ENCODE peak calls at places on chromosomes 12 and 14, in four cellular contexts. U is HEK293T, Q is HepG2, M is K562. O is an unnamed sample.

GRCh38 chr14:61296707-61297502 is 15.8 kb upstream of the TMEM30B start:
- DNase-seq in U (peak), Q (peak), M (no peak), O (no peak)

GRCh38 chr12:56522486-56523193 is 1.0 kb downstream of the RBMS2 start:
- DNase-seq in U (no peak), Q (no peak), M (peak), O (no peak)

GRCh38 chr12:132610051-132610759 is at the start of gene LRCOL1:
- DNase-seq in U (no peak), Q (no peak), M (no peak), O (no peak)

GRCh38 chr12:122437656-122438121 is 15.2 kb upstream of the CLIP1 start:
- DNase-seq in U (no peak), Q (no peak), M (no peak), O (no peak)

GRCh38 chr12:54184024-54184805 is 4.6 kb downstream of the SMUG1 start:
- DNase-seq in U (no peak), Q (no peak), M (no peak), O (no peak)

GRCh38 chr14:65179918-65180724 is 77.8 kb upstream of the MAX start:
- DNase-seq in U (no peak), Q (no peak), M (no peak), O (no peak)

GRCh38 chr12:92185052-92185451 is 39.4 kb upstream of the BTG1 start:
- DNase-seq in U (no peak), Q (no peak), M (no peak), O (no peak)

GRCh38 chr12:132470417-132470816 is 19.5 kb upstream of the FBRSL1 start:
- DNase-seq in U (no peak), Q (no peak), M (no peak), O (no peak)

GRCh38 chr14:32825058-32825457 is 113.6 kb upstream of the NPAS3 start:
- DNase-seq in U (no peak), Q (no peak), M (no peak), O (no peak)

GRCh38 chr14:29805415-29806123 is 122.1 kb downstream of the PRKD1 start:
- DNase-seq in U (peak), Q (no peak), M (peak), O (no peak)

GRCh38 chr12:64514456-64514855 is 62.5 kb downstream of the TBK1 start:
- DNase-seq in U (no peak), Q (no peak), M (no peak), O (no peak)

GRCh38 chr14:59631237-59631636 is 54.6 kb upstream of the CCDC175 start:
- DNase-seq in U (peak), Q (peak), M (peak), O (peak)

GRCh38 chr14:61322799-61323290 is 1.5 kb downstream of the PRKCH start:
- DNase-seq in U (no peak), Q (no peak), M (no peak), O (no peak)

GRCh38 chr12:75349946-75350345 is 15.5 kb downstream of the GLIPR1L1 start:
- DNase-seq in U (no peak), Q (no peak), M (no peak), O (no peak)

GRCh38 chr12:1171657-1172056 is 180.6 kb downstream of the ERC1 start:
- DNase-seq in U (peak), Q (no peak), M (no peak), O (no peak)

GRCh38 chr14:69092840-69093422 is 60.0 kb downstream of the DCAF5 start:
- DNase-seq in U (no peak), Q (no peak), M (no peak), O (no peak)

GRCh38 chr14:69096766-69097475 is 56.0 kb downstream of the DCAF5 start:
- DNase-seq in U (no peak), Q (no peak), M (no peak), O (no peak)

GRCh38 chr14:69091695-69092094 is 61.2 kb downstream of the DCAF5 start:
- DNase-seq in U (no peak), Q (no peak), M (no peak), O (no peak)

GRCh38 chr14:69094481-69094880 is 58.4 kb downstream of the DCAF5 start:
- DNase-seq in U (no peak), Q (no peak), M (peak), O (no peak)

DNA sequence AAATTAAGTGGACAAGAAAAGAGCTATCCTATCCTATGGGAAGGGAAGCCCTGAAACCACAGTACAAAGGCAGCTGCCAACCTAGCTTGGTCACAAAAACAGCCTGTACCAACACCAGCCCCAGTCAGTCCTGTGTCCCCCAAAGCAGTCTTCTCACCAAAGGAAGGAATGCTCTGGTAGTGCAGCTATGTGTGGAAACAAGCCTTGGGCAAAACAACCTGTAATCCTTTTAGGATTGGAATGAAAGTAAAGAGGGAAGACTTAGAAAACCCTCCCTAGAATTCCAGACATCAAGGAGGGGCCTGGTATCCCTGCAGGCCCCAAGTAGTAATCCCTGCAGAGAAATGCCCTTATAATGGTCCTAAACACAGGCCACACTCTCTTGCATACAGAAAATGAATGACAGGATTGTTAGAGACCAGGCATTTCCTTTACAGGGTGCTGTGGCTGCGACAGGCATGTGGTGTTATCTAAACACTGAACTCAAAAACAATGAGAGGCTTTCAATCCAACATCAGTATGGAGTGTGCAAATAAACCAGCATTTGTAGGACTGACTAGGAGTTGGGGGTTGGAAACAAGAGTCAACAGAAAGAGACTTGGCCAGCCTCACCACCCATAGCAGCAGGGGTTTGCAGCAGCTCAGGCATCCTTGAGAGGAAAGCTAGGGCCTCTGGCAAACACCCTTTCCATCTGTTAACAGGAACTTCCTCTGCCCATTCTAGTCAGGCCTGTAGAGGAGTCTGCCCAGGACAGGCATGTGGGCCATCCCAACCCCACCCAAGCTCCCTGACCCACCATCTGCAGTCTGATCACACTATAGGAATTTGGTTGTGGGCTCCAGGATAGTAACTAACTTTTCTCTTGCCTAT is 59.1 kb downstream of the DCAF5 start:
- DNase-seq in U (no peak), Q (peak), M (no peak), O (no peak)
- TF ChIP-seq ELF4 in U (no peak), Q (peak), M (no peak), O (no peak)

DNA sequence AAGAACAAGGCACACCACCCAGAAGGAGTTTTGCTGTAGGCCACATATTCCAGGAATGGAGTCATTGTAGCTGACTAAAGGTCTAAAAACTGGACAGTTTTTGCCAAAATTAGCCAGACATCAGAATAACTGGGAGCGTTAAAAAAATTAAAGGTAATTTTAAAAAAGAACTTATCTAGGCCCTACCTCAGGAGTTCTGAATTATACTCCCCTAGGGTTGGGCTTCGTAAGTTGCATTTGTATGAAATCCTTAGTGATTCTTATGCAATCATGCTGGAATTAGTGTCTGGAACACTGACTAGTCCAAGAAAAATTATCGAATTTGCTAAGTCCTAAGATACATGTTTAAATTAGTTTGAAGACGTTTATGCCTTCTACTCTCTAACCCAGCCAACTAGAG is 987.6 kb downstream of the GALC start:
- DNase-seq in U (no peak), Q (no peak), M (no peak), O (no peak)
- TF ChIP-seq ELF4 in U (no peak), Q (no peak), M (no peak), O (no peak)

DNA sequence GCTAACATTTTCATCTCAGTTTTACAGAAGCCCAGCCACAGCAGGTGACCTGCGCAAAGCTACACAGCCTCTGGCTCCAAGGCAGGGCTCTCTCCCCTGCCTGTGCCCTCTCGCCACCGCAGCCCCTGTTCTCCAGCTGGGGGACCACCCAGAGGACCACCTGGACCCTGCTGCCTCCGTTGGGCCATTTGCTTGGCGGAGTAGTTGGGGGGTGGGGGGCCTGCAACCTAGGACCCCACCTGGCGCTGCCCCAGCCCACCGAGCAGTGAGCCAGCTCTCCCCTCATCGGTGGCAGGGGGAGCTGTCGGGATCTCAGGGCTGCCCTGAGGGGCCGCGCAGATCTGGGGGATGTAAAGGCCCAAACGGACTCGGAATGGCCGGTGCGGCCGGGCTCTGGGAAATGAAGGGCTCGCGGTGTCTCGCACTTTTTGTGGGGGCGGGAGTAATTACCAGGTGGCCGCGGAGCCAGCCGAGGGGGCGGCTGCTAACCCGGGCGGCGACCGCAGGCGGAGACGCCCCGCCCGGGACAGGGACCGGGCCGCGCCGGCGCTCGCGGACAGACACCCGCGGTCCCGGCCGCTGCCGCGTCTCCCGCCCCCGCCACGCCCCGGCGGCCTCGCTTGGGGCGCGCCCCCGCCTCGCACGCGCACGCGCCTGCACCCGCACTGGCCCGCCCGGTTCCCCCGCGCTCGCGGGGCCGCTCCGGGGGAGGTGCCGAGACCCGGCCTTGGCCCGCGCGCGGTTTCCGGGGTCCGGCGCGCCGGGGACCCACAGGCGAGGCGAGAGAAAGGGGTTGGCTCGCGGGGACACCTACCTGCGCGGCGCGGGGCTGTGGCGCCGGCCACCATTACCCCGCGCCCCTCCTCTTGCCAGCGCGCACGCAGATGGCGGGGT is 8.6 kb upstream of the GPR68 start:
- DNase-seq in U (peak), Q (no peak), M (peak), O (peak)
- TF ChIP-seq ELF4 in U (no peak), Q (no peak), M (no peak), O (no peak)

DNA sequence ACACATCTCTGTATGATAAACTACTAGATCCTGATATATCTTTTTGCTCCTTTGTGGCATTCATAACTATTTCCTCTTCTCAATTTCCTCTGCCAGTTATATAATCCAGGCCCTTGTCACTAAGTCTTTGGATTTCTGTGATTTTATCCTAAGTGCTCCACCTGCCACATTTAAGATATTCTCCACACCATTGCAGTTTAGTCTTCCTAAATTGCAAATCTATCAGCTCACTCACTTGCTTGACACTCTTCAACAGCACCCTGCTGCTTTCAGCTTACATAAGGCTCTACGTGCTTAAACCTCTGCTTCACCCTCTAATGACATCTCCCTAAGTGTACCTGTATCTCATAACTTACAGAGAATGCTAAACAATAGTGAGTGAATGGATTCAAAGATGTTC is 1032.2 kb upstream of the SEL1L start:
- DNase-seq in U (no peak), Q (no peak), M (no peak), O (no peak)
- TF ChIP-seq ELF4 in U (no peak), Q (no peak), M (no peak), O (no peak)

GRCh38 chr12:46891306-46891705 is 65.5 kb upstream of the SLC38A4 start:
- DNase-seq in U (no peak), Q (no peak), M (no peak), O (no peak)
- TF ChIP-seq ELF4 in U (no peak), Q (no peak), M (no peak), O (no peak)

DNA sequence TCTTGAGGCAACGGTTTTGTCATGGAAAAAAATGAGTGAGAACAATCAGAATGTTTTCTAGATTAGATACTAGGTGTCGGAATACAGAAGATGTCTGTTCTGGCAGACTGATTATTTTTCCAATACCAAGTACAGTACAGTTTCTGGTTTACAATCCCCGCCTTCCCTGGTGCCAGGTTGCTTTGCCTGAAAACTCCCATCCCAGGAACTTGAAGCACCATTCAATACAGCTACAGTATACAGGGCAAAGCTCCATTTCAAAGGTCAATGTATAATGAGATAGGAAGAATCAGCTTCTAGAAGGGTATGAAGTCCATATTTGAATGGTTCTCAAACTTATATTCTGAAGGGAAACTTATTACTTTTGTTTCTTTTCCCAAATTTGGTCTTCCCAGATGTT is 237.9 kb upstream of the ATP2B1 start:
- DNase-seq in U (no peak), Q (no peak), M (no peak), O (no peak)
- TF ChIP-seq ELF4 in U (no peak), Q (no peak), M (no peak), O (no peak)

GRCh38 chr14:21269252-21270046 is at the start of gene HNRNPC:
- DNase-seq in U (peak), Q (peak), M (peak), O (peak)

GRCh38 chr14:21264025-21264801 is 5.0 kb downstream of the HNRNPC start:
- DNase-seq in U (no peak), Q (no peak), M (no peak), O (no peak)

GRCh38 chr14:21267886-21268611 is 1.2 kb downstream of the HNRNPC start:
- DNase-seq in U (no peak), Q (no peak), M (no peak), O (no peak)

GRCh38 chr14:21267431-21267845 is 1.8 kb downstream of the HNRNPC start:
- DNase-seq in U (no peak), Q (no peak), M (no peak), O (no peak)

DNA sequence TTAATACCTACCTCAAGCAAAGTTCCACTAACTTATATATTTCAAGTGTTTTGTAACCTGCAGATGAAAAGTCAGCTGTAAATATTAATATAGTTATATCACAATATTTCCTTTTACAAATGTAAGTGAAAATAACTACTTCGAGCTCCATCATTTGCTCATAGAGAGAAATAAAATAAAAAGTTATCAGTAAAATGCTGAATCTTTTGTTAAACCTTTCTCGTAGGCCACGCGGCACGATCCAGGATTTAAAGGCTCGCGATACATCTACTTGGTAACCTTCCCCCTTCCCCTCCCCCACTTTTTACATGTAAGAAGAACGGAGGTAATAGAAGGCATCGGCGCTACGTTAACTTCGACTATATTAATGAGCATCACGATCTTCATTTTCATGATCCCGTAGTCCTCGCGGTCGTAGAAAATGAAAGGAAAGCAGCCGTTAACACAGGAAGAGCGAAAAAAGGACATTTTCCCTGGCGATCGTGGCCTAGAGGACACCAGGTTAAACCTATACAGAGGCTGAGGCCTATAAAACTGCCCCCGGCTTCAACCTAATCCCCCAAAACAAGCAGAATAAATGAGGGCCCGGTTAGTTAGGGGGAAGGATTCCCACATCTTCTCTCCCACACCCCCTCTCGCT is 510 bp downstream of the HNRNPC start:
- DNase-seq in U (no peak), Q (peak), M (peak), O (no peak)
- TF ChIP-seq ELF4 in U (no peak), Q (no peak), M (no peak), O (no peak)

O was measured in WTC11.